ENCODE peak calls at places on chromosomes 4 and X, in ten cellular contexts. J is GM12865; U is GM04504; K is activated naive CD4-positive, alpha-beta T cell; T is HFFc6; E is AG20443; Y is G401; B is pancreas; H is sciatic nerve; M is Right ventricle myocardium superior. F is an unnamed sample.

GRCh38 chr4:177163532-177163931 is 146.1 kb upstream of the NEIL3 start:
- DNase-seq in K (no peak), Y (no peak), M (no peak), B (no peak), H (no peak), T (peak), U (no peak), J (no peak), E (no peak), F (no peak)

GRCh38 chrX:38061335-38061734 is 55.0 kb downstream of the SYTL5 start:
- DNase-seq in U (peak), E (no peak), M (no peak), Y (no peak), K (no peak), B (no peak), H (no peak), J (no peak), T (no peak), F (no peak)

GRCh38 chr4:892780-893179 is 39.3 kb downstream of the GAK start:
- DNase-seq in U (no peak), T (no peak), B (peak), M (no peak), Y (no peak), J (no peak), H (no peak), E (no peak), K (no peak), F (no peak)

GRCh38 chrX:34341814-34342213 is 209.7 kb upstream of the FAM47A start:
- DNase-seq in T (no peak), M (no peak), K (no peak), J (no peak), H (no peak), U (no peak), E (no peak), Y (no peak), B (no peak), F (no peak)

GRCh38 chr4:104064650-104065577 is 345.1 kb upstream of the TACR3 start:
- DNase-seq in M (peak), J (peak), H (peak), B (peak), E (peak), U (no peak), T (no peak), K (no peak), Y (peak), F (no peak)

GRCh38 chrX:153726286-153727107 is 1.8 kb downstream of the ABCD1 start:
- DNase-seq in E (peak), U (no peak), B (peak), H (no peak), T (peak), M (peak), J (peak), K (no peak), Y (no peak), F (peak)

GRCh38 chrX:70478521-70478920 is 33.9 kb downstream of the DLG3 start:
- DNase-seq in K (no peak), J (no peak), T (no peak), U (no peak), B (no peak), E (no peak), H (no peak), Y (peak), M (no peak), F (no peak)

GRCh38 chr4:98473046-98473445 is 185.4 kb downstream of the TSPAN5 start:
- DNase-seq in U (no peak), J (no peak), K (no peak), T (no peak), B (no peak), Y (no peak), M (no peak), H (no peak), E (no peak), F (no peak)

GRCh38 chrX:69222103-69223090 is 57.1 kb upstream of the PJA1 start:
- DNase-seq in B (no peak), H (peak), E (peak), K (peak), J (peak), M (peak), U (peak), Y (peak), T (peak), F (peak)

GRCh38 chr4:159600102-159600501 is 497.2 kb downstream of the RAPGEF2 start:
- DNase-seq in Y (peak), U (no peak), B (no peak), J (no peak), K (no peak), E (no peak), T (no peak), M (no peak), H (no peak), F (no peak)

GRCh38 chr4:40327340-40327739 is 7.8 kb upstream of the CHRNA9 start:
- DNase-seq in H (no peak), B (no peak), U (no peak), M (no peak), E (no peak), Y (no peak), T (no peak), J (no peak), K (no peak), F (no peak)

GRCh38 chrX:69162466-69162865 is 2.8 kb downstream of the PJA1 start:
- DNase-seq in B (no peak), E (no peak), T (no peak), H (no peak), K (no peak), M (no peak), U (no peak), Y (no peak), J (peak), F (no peak)

GRCh38 chr4:158170691-158171455 is 2.0 kb downstream of the GASK1B start:
- DNase-seq in M (peak), J (peak), B (peak), K (no peak), T (no peak), E (peak), U (no peak), Y (peak), H (peak), F (peak)

GRCh38 chr4:74793757-74794340 is 474 bp downstream of the BTC start:
- DNase-seq in H (peak), J (peak), U (no peak), B (peak), Y (no peak), E (peak), K (no peak), T (no peak), M (peak), F (peak)

GRCh38 chr4:118032691-118033090 is 1.6 kb upstream of the NDST3 start:
- DNase-seq in H (no peak), E (no peak), Y (peak), T (no peak), K (no peak), U (no peak), J (no peak), M (no peak), B (no peak), F (no peak)

GRCh38 chrX:107729558-107730297 is 45.9 kb downstream of the TSC22D3 start:
- DNase-seq in T (no peak), B (peak), U (no peak), K (no peak), E (no peak), J (peak), H (no peak), M (peak), Y (no peak), F (peak)

GRCh38 chrX:106898462-106898861 is 4.7 kb downstream of the RIPPLY1 start:
- DNase-seq in H (no peak), T (peak), B (no peak), K (no peak), M (no peak), E (peak), Y (peak), U (no peak), J (peak), F (no peak)

GRCh38 chr4:37440519-37440900 is 196.0 kb downstream of the NWD2 start:
- DNase-seq in K (no peak), T (no peak), M (no peak), E (no peak), Y (no peak), B (no peak), H (no peak), J (no peak), U (no peak), F (no peak)

GRCh38 chr4:109599046-109599652 is 39.1 kb downstream of the MCUB start:
- DNase-seq in H (no peak), T (no peak), Y (no peak), B (no peak), M (no peak), J (no peak), K (no peak), U (no peak), E (no peak), F (no peak)

F was measured in psoas muscle.